ENCODE peak calls at places on chromosomes 5 and 9, in eight cellular contexts. One of them, this sample, is unnamed.
A peak's percentile ranks its signal among the peaks of the same experiment; 100 is the strongest.

GRCh38 chr9:121788686-121789366 is 137.4 kb downstream of the DAB2IP start:
- DNase-seq in IMR-90: no peak
- DNase-seq in H1: no peak
- DNase-seq in thyroid gland: no peak
- DNase-seq in HCT116: no peak
- DNase-seq in transverse colon: no peak
- DNase-seq in endothelial cell of umbilical vein: no peak
- DNase-seq in heart left ventricle: no peak
- DNase-seq in this sample: no peak

GRCh38 chr5:66898241-66899039 is 298.2 kb downstream of the CD180 start:
- DNase-seq in IMR-90: peak; percentile 54
- DNase-seq in HCT116: no peak
- DNase-seq in H1: no peak
- DNase-seq in heart left ventricle: no peak
- DNase-seq in endothelial cell of umbilical vein: no peak
- DNase-seq in thyroid gland: peak; percentile 19
- DNase-seq in transverse colon: no peak
- DNase-seq in this sample: no peak

GRCh38 chr5:58077966-58078365 is 381.9 kb downstream of the PLK2 start:
- DNase-seq in heart left ventricle: no peak
- DNase-seq in HCT116: no peak
- DNase-seq in thyroid gland: no peak
- DNase-seq in IMR-90: no peak
- DNase-seq in endothelial cell of umbilical vein: no peak
- DNase-seq in H1: no peak
- DNase-seq in transverse colon: no peak
- DNase-seq in this sample: no peak

GRCh38 chr5:140408750-140409241 is 7.2 kb downstream of the ANKHD1 start:
- DNase-seq in transverse colon: no peak
- DNase-seq in thyroid gland: peak; percentile 30
- DNase-seq in IMR-90: no peak
- DNase-seq in heart left ventricle: no peak
- DNase-seq in endothelial cell of umbilical vein: no peak
- DNase-seq in HCT116: no peak
- DNase-seq in H1: no peak
- DNase-seq in this sample: no peak

GRCh38 chr5:1292139-1292538 is 2.7 kb downstream of the TERT start:
- DNase-seq in transverse colon: no peak
- DNase-seq in IMR-90: no peak
- DNase-seq in thyroid gland: no peak
- DNase-seq in HCT116: no peak
- DNase-seq in H1: no peak
- DNase-seq in heart left ventricle: no peak
- DNase-seq in endothelial cell of umbilical vein: no peak
- DNase-seq in this sample: no peak

GRCh38 chr5:148897842-148898241 is 71.4 kb downstream of the ADRB2 start:
- DNase-seq in heart left ventricle: no peak
- DNase-seq in transverse colon: peak; percentile 34
- DNase-seq in HCT116: no peak
- DNase-seq in H1: no peak
- DNase-seq in thyroid gland: no peak
- DNase-seq in endothelial cell of umbilical vein: no peak
- DNase-seq in IMR-90: peak; percentile 65
- DNase-seq in this sample: no peak

GRCh38 chr9:119289740-119290139 is 79.5 kb downstream of the BRINP1 start:
- DNase-seq in H1: no peak
- DNase-seq in heart left ventricle: peak; percentile 60
- DNase-seq in thyroid gland: peak; percentile 68
- DNase-seq in transverse colon: peak; percentile 35
- DNase-seq in HCT116: no peak
- DNase-seq in endothelial cell of umbilical vein: peak; percentile 26
- DNase-seq in IMR-90: no peak
- DNase-seq in this sample: no peak

GRCh38 chr5:143086851-143087637 is 316.4 kb downstream of the NR3C1 start:
- DNase-seq in thyroid gland: no peak
- DNase-seq in HCT116: no peak
- DNase-seq in heart left ventricle: no peak
- DNase-seq in IMR-90: peak; percentile 44
- DNase-seq in transverse colon: no peak
- DNase-seq in endothelial cell of umbilical vein: no peak
- DNase-seq in H1: no peak
- DNase-seq in this sample: no peak

GRCh38 chr5:137621861-137622823 is 113.7 kb downstream of the KLHL3 start:
- DNase-seq in heart left ventricle: peak; percentile 76
- DNase-seq in HCT116: no peak
- DNase-seq in transverse colon: no peak
- DNase-seq in thyroid gland: no peak
- DNase-seq in H1: no peak
- DNase-seq in endothelial cell of umbilical vein: no peak
- DNase-seq in IMR-90: peak; percentile 45
- DNase-seq in this sample: no peak

GRCh38 chr9:123354806-123355508 is 1.0 kb upstream of the CRB2 start:
- DNase-seq in HCT116: no peak
- DNase-seq in IMR-90: no peak
- DNase-seq in heart left ventricle: no peak
- DNase-seq in H1: no peak
- DNase-seq in endothelial cell of umbilical vein: no peak
- DNase-seq in transverse colon: no peak
- DNase-seq in thyroid gland: peak; percentile 35
- DNase-seq in this sample: no peak

GRCh38 chr5:108003178-108003577 is 332.4 kb upstream of the EFNA5 start:
- DNase-seq in heart left ventricle: peak; percentile 8
- DNase-seq in endothelial cell of umbilical vein: peak; percentile 76
- DNase-seq in IMR-90: peak; percentile 61
- DNase-seq in thyroid gland: no peak
- DNase-seq in H1: no peak
- DNase-seq in transverse colon: no peak
- DNase-seq in HCT116: no peak
- DNase-seq in this sample: no peak

GRCh38 chr9:134669556-134669955 is 28.0 kb downstream of the COL5A1 start:
- DNase-seq in HCT116: no peak
- DNase-seq in H1: no peak
- DNase-seq in thyroid gland: no peak
- DNase-seq in heart left ventricle: no peak
- DNase-seq in endothelial cell of umbilical vein: no peak
- DNase-seq in IMR-90: no peak
- DNase-seq in transverse colon: no peak
- DNase-seq in this sample: no peak

GRCh38 chr9:89606049-89606481 is 1.3 kb downstream of the GADD45G start:
- DNase-seq in heart left ventricle: peak; percentile 66
- DNase-seq in IMR-90: peak; percentile 61
- DNase-seq in endothelial cell of umbilical vein: peak; percentile 54
- DNase-seq in transverse colon: peak; percentile 85
- DNase-seq in H1: no peak
- DNase-seq in thyroid gland: peak; percentile 86
- DNase-seq in HCT116: no peak
- DNase-seq in this sample: peak; percentile 90

GRCh38 chr5:62791059-62791458 is 212.4 kb downstream of the LRRC70 start:
- DNase-seq in HCT116: peak; percentile 7
- DNase-seq in IMR-90: no peak
- DNase-seq in transverse colon: no peak
- DNase-seq in H1: no peak
- DNase-seq in endothelial cell of umbilical vein: peak; percentile 9
- DNase-seq in thyroid gland: no peak
- DNase-seq in heart left ventricle: no peak
- DNase-seq in this sample: no peak

GRCh38 chr9:33250458-33250995 is 10.6 kb downstream of the SPINK4 start:
- DNase-seq in HCT116: no peak
- DNase-seq in transverse colon: no peak
- DNase-seq in IMR-90: peak; percentile 85
- DNase-seq in endothelial cell of umbilical vein: no peak
- DNase-seq in H1: no peak
- DNase-seq in thyroid gland: no peak
- DNase-seq in heart left ventricle: no peak
- DNase-seq in this sample: no peak
- TF ChIP-seq POLR2A in HCT116: no peak
- TF ChIP-seq POLR2A in transverse colon: peak; percentile 13
- TF ChIP-seq POLR2A in IMR-90: no peak
- TF ChIP-seq POLR2A in endothelial cell of umbilical vein: no peak
- TF ChIP-seq POLR2A in H1: no peak
- TF ChIP-seq POLR2A in thyroid gland: no peak
- TF ChIP-seq POLR2A in heart left ventricle: no peak
- TF ChIP-seq POLR2A in this sample: no peak

GRCh38 chr9:137277329-137278041 is at the start of gene TOR4A:
- DNase-seq in heart left ventricle: peak; percentile 95
- DNase-seq in IMR-90: peak; percentile 86
- DNase-seq in transverse colon: peak; percentile 93
- DNase-seq in endothelial cell of umbilical vein: peak; percentile 93
- DNase-seq in thyroid gland: peak; percentile 87
- DNase-seq in HCT116: peak; percentile 80
- DNase-seq in H1: no peak
- DNase-seq in this sample: peak; percentile 91
- TF ChIP-seq POLR2A in heart left ventricle: no peak
- TF ChIP-seq POLR2A in IMR-90: peak; percentile 65
- TF ChIP-seq POLR2A in transverse colon: peak; percentile 91
- TF ChIP-seq POLR2A in endothelial cell of umbilical vein: peak; percentile 95
- TF ChIP-seq POLR2A in thyroid gland: peak; percentile 49
- TF ChIP-seq POLR2A in HCT116: peak; percentile 31
- TF ChIP-seq POLR2A in H1: peak; percentile 41
- TF ChIP-seq POLR2A in this sample: no peak

GRCh38 chr5:135032613-135033025 is 1.4 kb downstream of the PITX1 start:
- DNase-seq in IMR-90: no peak
- DNase-seq in endothelial cell of umbilical vein: no peak
- DNase-seq in H1: no peak
- DNase-seq in HCT116: no peak
- DNase-seq in transverse colon: no peak
- DNase-seq in heart left ventricle: no peak
- DNase-seq in thyroid gland: no peak
- DNase-seq in this sample: no peak

GRCh38 chr5:135033866-135034185 is 202 bp downstream of the PITX1 start:
- DNase-seq in HCT116: no peak
- DNase-seq in endothelial cell of umbilical vein: no peak
- DNase-seq in thyroid gland: no peak
- DNase-seq in heart left ventricle: no peak
- DNase-seq in H1: no peak
- DNase-seq in IMR-90: no peak
- DNase-seq in transverse colon: no peak
- DNase-seq in this sample: no peak

GRCh38 chr5:135034186-135034962 is at the start of gene PITX1:
- DNase-seq in thyroid gland: peak; percentile 27
- DNase-seq in H1: no peak
- DNase-seq in IMR-90: peak; percentile 69
- DNase-seq in heart left ventricle: no peak
- DNase-seq in endothelial cell of umbilical vein: no peak
- DNase-seq in HCT116: peak; percentile 33
- DNase-seq in transverse colon: peak; percentile 65
- DNase-seq in this sample: no peak

GRCh38 chr5:135031813-135032612 is 2.0 kb downstream of the PITX1 start:
- DNase-seq in heart left ventricle: no peak
- DNase-seq in transverse colon: no peak
- DNase-seq in endothelial cell of umbilical vein: no peak
- DNase-seq in HCT116: no peak
- DNase-seq in IMR-90: no peak
- DNase-seq in H1: no peak
- DNase-seq in thyroid gland: no peak
- DNase-seq in this sample: no peak

GRCh38 chr5:135033026-135033861 is 784 bp downstream of the PITX1 start:
- DNase-seq in IMR-90: peak; percentile 56
- DNase-seq in transverse colon: no peak
- DNase-seq in HCT116: no peak
- DNase-seq in heart left ventricle: no peak
- DNase-seq in thyroid gland: no peak
- DNase-seq in endothelial cell of umbilical vein: peak; percentile 30
- DNase-seq in H1: no peak
- DNase-seq in this sample: no peak
- TF ChIP-seq POLR2A in IMR-90: no peak
- TF ChIP-seq POLR2A in transverse colon: no peak
- TF ChIP-seq POLR2A in HCT116: no peak
- TF ChIP-seq POLR2A in heart left ventricle: no peak
- TF ChIP-seq POLR2A in thyroid gland: no peak
- TF ChIP-seq POLR2A in endothelial cell of umbilical vein: no peak
- TF ChIP-seq POLR2A in H1: no peak
- TF ChIP-seq POLR2A in this sample: no peak

GRCh38 chr9:128626181-128626580 is 30.5 kb downstream of the DYNC2I2 start:
- DNase-seq in transverse colon: no peak
- DNase-seq in thyroid gland: no peak
- DNase-seq in H1: no peak
- DNase-seq in heart left ventricle: no peak
- DNase-seq in HCT116: no peak
- DNase-seq in endothelial cell of umbilical vein: no peak
- DNase-seq in IMR-90: no peak
- DNase-seq in this sample: no peak

GRCh38 chr9:128627127-128627715 is 29.4 kb downstream of the DYNC2I2 start:
- DNase-seq in HCT116: no peak
- DNase-seq in endothelial cell of umbilical vein: no peak
- DNase-seq in heart left ventricle: no peak
- DNase-seq in H1: no peak
- DNase-seq in thyroid gland: no peak
- DNase-seq in IMR-90: no peak
- DNase-seq in transverse colon: no peak
- DNase-seq in this sample: peak; percentile 76

GRCh38 chr9:128627906-128628305 is 28.7 kb downstream of the DYNC2I2 start:
- DNase-seq in transverse colon: no peak
- DNase-seq in IMR-90: no peak
- DNase-seq in endothelial cell of umbilical vein: no peak
- DNase-seq in HCT116: no peak
- DNase-seq in heart left ventricle: no peak
- DNase-seq in thyroid gland: no peak
- DNase-seq in H1: no peak
- DNase-seq in this sample: no peak

GRCh38 chr9:128624566-128624965 is 32.1 kb downstream of the DYNC2I2 start:
- DNase-seq in heart left ventricle: no peak
- DNase-seq in thyroid gland: no peak
- DNase-seq in transverse colon: no peak
- DNase-seq in H1: no peak
- DNase-seq in endothelial cell of umbilical vein: no peak
- DNase-seq in IMR-90: no peak
- DNase-seq in HCT116: no peak
- DNase-seq in this sample: no peak

GRCh38 chr9:128625391-128626145 is 31.1 kb downstream of the DYNC2I2 start:
- DNase-seq in endothelial cell of umbilical vein: no peak
- DNase-seq in heart left ventricle: no peak
- DNase-seq in HCT116: no peak
- DNase-seq in H1: no peak
- DNase-seq in IMR-90: no peak
- DNase-seq in thyroid gland: no peak
- DNase-seq in transverse colon: peak; percentile 32
- DNase-seq in this sample: no peak
- TF ChIP-seq POLR2A in endothelial cell of umbilical vein: no peak
- TF ChIP-seq POLR2A in heart left ventricle: no peak
- TF ChIP-seq POLR2A in HCT116: no peak
- TF ChIP-seq POLR2A in H1: no peak
- TF ChIP-seq POLR2A in IMR-90: no peak
- TF ChIP-seq POLR2A in thyroid gland: no peak
- TF ChIP-seq POLR2A in transverse colon: no peak
- TF ChIP-seq POLR2A in this sample: no peak